ENCODE peak calls at places on chromosomes 12 and 14, in eight cellular contexts. G is HCT116, U is mesenchymal stem cell, Q is A549, J is heart left ventricle, E is right cardiac atrium, K is esophagus muscularis mucosa, W is iPS DF 6.9. P is an unnamed sample.

GRCh38 chr12:1795221-1795784 is 25.1 kb upstream of the LRTM2 start:
- DNase-seq in G (no peak), U (no peak), Q (no peak), J (no peak), E (no peak), K (peak), W (no peak), P (no peak)

GRCh38 chr14:100723135-100723883 is 3.4 kb upstream of the DLK1 start:
- DNase-seq in G (no peak), U (no peak), Q (no peak), J (peak), E (peak), K (no peak), W (no peak), P (no peak)

GRCh38 chr12:94615284-94616216 is 34.8 kb downstream of the TMCC3 start:
- DNase-seq in G (no peak), U (no peak), Q (peak), J (no peak), E (peak), K (no peak), W (no peak), P (no peak)

GRCh38 chr14:71248204-71248603 is 340.9 kb downstream of the PCNX1 start:
- DNase-seq in G (no peak), U (peak), Q (no peak), J (no peak), E (no peak), K (no peak), W (no peak), P (no peak)

GRCh38 chr12:51972849-51973273 is 21.4 kb downstream of the ACVR1B start:
- DNase-seq in G (no peak), U (peak), Q (no peak), J (no peak), E (peak), K (no peak), W (no peak), P (no peak)

GRCh38 chr12:21848192-21848591 is 73.7 kb upstream of the KCNJ8 start:
- DNase-seq in G (no peak), U (no peak), Q (no peak), J (no peak), E (no peak), K (no peak), W (no peak), P (no peak)

GRCh38 chr12:75020068-75020557 is 189.5 kb downstream of the KCNC2 start:
- DNase-seq in G (peak), U (peak), Q (peak), J (no peak), E (no peak), K (no peak), W (no peak), P (no peak)

GRCh38 chr14:39562175-39562574 is 129.9 kb upstream of the FBXO33 start:
- DNase-seq in G (no peak), U (no peak), Q (no peak), J (no peak), E (no peak), K (no peak), W (no peak), P (no peak)

GRCh38 chr14:49977126-49977841 is 84.4 kb downstream of the ARF6 start:
- DNase-seq in G (no peak), U (no peak), Q (no peak), J (no peak), E (no peak), K (no peak), W (no peak), P (no peak)

GRCh38 chr12:111285191-111285590 is 83.7 kb downstream of the PHETA1 start:
- DNase-seq in G (no peak), U (no peak), Q (no peak), J (no peak), E (no peak), K (no peak), W (no peak), P (no peak)

GRCh38 chr12:108104657-108105056 is 24.4 kb upstream of the WSCD2 start:
- DNase-seq in G (no peak), U (no peak), Q (no peak), J (no peak), E (no peak), K (no peak), W (no peak), P (no peak)

GRCh38 chr14:59187802-59188460 is 536 bp upstream of the DAAM1 start:
- DNase-seq in G (no peak), U (no peak), Q (peak), J (peak), E (peak), K (no peak), W (no peak), P (no peak)

GRCh38 chr12:74119811-74120362 is 417.7 kb upstream of the ATXN7L3B start:
- DNase-seq in G (no peak), U (peak), Q (no peak), J (no peak), E (no peak), K (no peak), W (no peak), P (no peak)

GRCh38 chr14:62015945-62016344 is 253.7 kb downstream of the SNAPC1 start:
- DNase-seq in G (no peak), U (no peak), Q (no peak), J (no peak), E (no peak), K (no peak), W (no peak), P (peak)

GRCh38 chr14:65846469-65846868 is 433.9 kb downstream of the FUT8 start:
- DNase-seq in G (no peak), U (no peak), Q (no peak), J (no peak), E (no peak), K (no peak), W (no peak), P (no peak)

GRCh38 chr14:22319526-22320352 is 269.3 kb downstream of the DAD1 start:
- DNase-seq in G (peak), U (peak), Q (peak), J (no peak), E (no peak), K (no peak), W (no peak), P (no peak)

GRCh38 chr12:111975161-111975931 is 37.6 kb downstream of the TMEM116 start:
- DNase-seq in G (no peak), U (peak), Q (no peak), J (no peak), E (no peak), K (no peak), W (no peak), P (no peak)

GRCh38 chr12:38921025-38921677 is 15.8 kb upstream of the CPNE8 start:
- DNase-seq in G (peak), U (peak), Q (peak), J (no peak), E (no peak), K (no peak), W (no peak), P (peak)

GRCh38 chr12:95963104-95963503 is 20.0 kb downstream of the AMDHD1 start:
- DNase-seq in G (peak), U (peak), Q (peak), J (no peak), E (no peak), K (no peak), W (no peak), P (no peak)

GRCh38 chr12:12608557-12608957 is 3.1 kb upstream of the CREBL2 start:
- DNase-seq in G (no peak), U (no peak), Q (peak), J (no peak), E (no peak), K (no peak), W (no peak), P (no peak)

DNA sequence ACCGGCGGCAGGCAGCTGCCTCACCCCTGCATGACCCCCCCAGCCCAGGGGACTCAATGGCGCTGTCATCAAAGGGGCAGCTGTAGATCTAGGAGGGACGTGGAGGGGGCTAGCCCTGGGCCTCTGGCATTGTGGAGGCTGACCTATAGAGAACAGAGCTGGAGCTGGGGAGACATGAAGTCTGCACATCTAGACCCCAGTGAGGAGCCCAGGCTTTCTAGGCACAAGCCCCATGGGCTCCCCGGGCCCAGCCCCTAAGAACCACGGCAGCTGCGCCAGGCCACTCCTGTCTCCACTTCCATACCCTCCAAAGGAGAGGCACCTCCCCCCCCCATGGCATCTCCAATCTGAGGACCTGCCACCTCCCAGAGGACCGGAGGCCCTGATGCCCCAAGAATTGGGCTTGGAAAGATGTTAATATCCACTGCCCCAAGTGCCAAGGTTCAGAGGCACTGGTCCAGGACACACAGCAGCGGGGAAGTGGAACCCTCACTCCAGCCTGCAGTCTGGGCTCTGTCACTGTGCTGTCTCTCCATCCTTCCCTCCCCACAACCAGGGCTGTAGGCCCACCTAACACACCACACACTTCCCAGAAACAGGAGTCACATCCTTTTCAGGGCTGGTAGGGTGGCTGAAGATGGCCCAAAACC is 4.5 kb downstream of the ANKRD9 start:
- DNase-seq in G (no peak), U (no peak), Q (no peak), J (peak), E (no peak), K (no peak), W (no peak), P (no peak)
- H3K27ac ChIP-seq in G (no peak), U (no peak), Q (no peak), J (peak), E (peak), K (no peak), W (no peak), P (no peak)

DNA sequence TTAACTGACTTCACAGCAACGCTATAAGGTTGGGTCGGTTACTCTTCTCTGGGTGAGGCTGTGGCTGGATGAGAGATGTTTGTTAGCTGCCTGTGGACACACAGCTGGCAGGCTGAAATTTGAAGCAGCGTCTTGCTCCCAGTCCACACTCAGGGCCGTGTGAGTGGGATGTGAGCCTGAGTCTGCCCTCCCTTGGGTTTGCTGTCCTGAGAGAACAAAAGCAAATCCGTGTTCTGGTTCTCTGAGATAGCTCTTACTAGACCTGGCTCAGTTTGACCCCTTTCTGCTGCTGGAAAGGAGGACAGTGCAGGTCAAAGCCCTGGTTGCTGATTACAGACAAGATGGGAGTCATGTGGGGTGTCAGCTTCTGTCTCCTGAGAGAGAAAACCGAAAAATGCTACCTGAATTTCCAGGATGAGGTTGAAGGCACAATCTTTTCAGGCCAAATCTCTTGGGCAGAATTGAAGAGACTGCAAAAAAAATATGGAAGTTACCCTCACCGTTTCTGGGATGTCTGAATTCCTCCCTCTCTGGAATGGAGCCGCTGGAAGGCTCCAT is 270.8 kb downstream of the ZFP36L1 start:
- DNase-seq in G (no peak), U (no peak), Q (no peak), J (no peak), E (no peak), K (peak), W (no peak), P (no peak)
- H3K27ac ChIP-seq in G (no peak), U (peak), Q (peak), J (peak), E (peak), K (peak), W (no peak), P (peak)

GRCh38 chr12:89405626-89406342 is 53.5 kb upstream of the DUSP6 start:
- DNase-seq in G (no peak), U (no peak), Q (no peak), J (no peak), E (no peak), K (peak), W (no peak), P (no peak)
- H3K27ac ChIP-seq in G (no peak), U (no peak), Q (no peak), J (no peak), E (no peak), K (no peak), W (no peak), P (no peak)

DNA sequence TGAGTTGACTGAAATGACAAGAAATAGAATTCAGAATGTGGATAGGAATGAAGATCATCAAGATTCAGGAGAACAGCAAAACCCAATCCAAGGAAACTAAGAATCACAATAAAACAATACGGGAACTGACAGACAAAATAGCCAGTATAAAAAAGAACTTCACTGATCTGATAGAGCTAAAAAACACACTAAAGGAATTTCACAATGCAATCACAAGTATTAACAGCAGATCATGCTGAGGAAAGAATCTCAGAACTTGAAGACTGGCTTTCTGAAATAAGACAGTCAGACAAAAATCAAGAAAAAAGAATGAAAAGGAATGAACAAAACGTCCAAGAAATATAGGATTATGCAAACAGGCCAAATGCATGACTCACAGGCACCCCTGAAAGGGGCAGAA is 15.3 kb upstream of the OR5AU1 start:
- DNase-seq in G (no peak), U (no peak), Q (no peak), J (no peak), E (no peak), K (no peak), W (no peak), P (no peak)
- H3K27ac ChIP-seq in G (no peak), U (no peak), Q (no peak), J (no peak), E (no peak), K (no peak), W (no peak), P (no peak)

GRCh38 chr12:120167529-120168095 is 26.9 kb downstream of the GCN1 start:
- DNase-seq in G (no peak), U (no peak), Q (no peak), J (no peak), E (no peak), K (no peak), W (no peak), P (no peak)
- H3K27ac ChIP-seq in G (no peak), U (no peak), Q (no peak), J (no peak), E (no peak), K (no peak), W (no peak), P (no peak)

DNA sequence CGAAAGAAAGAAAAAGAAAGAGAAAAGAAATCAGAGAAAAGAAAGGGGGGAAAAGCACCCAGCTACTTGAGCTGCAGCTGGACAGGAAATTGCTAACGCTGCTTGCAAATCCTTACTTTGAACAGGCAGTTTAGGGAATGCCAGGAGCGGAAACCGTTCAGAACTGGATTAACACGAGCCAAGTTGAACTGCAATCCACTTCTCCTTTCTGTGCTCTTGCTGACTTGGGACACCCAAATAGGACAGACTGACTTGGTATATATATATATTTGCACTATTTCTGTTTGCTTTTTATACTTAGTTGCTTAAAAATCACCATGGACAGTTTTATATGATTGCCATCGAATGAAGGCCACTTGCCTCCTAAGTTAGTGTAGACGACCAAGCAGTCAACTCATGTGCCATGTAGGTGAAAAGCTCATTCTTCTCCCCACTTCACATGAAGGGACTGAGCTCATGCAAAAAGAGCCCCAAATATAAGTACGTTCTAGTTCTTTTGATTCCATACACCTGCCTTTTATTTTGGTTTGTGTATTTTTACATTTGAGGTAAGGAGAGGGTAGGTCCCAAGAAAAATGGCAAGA is 5.5 kb downstream of the DUSP6 start:
- DNase-seq in G (peak), U (peak), Q (no peak), J (no peak), E (no peak), K (no peak), W (no peak), P (no peak)
- H3K27ac ChIP-seq in G (peak), U (peak), Q (no peak), J (peak), E (peak), K (peak), W (no peak), P (peak)